ENCODE peak calls at places on chromosomes 12 and 14, in six cellular contexts. T, Z, O, J, P and K are unnamed samples.

GRCh38 chr12:53788892-53789291 is 37.1 kb upstream of the CISTR start:
- DNase-seq in T (no peak), Z (no peak), O (no peak), J (no peak), P (no peak), K (no peak)

GRCh38 chr12:104750061-104750460 is 208.0 kb downstream of the SLC41A2 start:
- DNase-seq in T (no peak), Z (peak), O (no peak), J (peak), P (no peak), K (peak)

GRCh38 chr14:21923820-21924219 is 250.2 kb upstream of the OR4E1 start:
- DNase-seq in T (peak), Z (no peak), O (no peak), J (no peak), P (no peak), K (no peak)

GRCh38 chr12:15334225-15334624 is 11.9 kb downstream of the PTPRO start:
- DNase-seq in T (no peak), Z (no peak), O (no peak), J (no peak), P (no peak), K (no peak)

GRCh38 chr14:81268016-81268416 is 47.3 kb upstream of the GTF2A1 start:
- DNase-seq in T (no peak), Z (no peak), O (no peak), J (no peak), P (no peak), K (no peak)

GRCh38 chr14:36647827-36648753 is 13.6 kb upstream of the PAX9 start:
- DNase-seq in T (no peak), Z (peak), O (peak), J (peak), P (no peak), K (no peak)

GRCh38 chr12:68497112-68497511 is 113.6 kb upstream of the RAP1B start:
- DNase-seq in T (no peak), Z (no peak), O (no peak), J (no peak), P (no peak), K (no peak)

GRCh38 chr12:111135293-111135832 is 215.0 kb upstream of the MYL2 start:
- DNase-seq in T (no peak), Z (no peak), O (no peak), J (no peak), P (no peak), K (no peak)

GRCh38 chr12:131035268-131035681 is 81.6 kb downstream of the ADGRD1 start:
- DNase-seq in T (no peak), Z (no peak), O (no peak), J (no peak), P (no peak), K (no peak)

GRCh38 chr14:64973826-64974225 is 1.7 kb upstream of the RAB15 start:
- DNase-seq in T (no peak), Z (no peak), O (no peak), J (no peak), P (no peak), K (no peak)

GRCh38 chr12:25796523-25797000 is 161.9 kb upstream of the RASSF8 start:
- DNase-seq in T (no peak), Z (no peak), O (no peak), J (no peak), P (no peak), K (no peak)

GRCh38 chr14:58637040-58637390 is 747 bp upstream of the DACT1 start:
- DNase-seq in T (no peak), Z (no peak), O (no peak), J (no peak), P (peak), K (peak)

GRCh38 chr12:50059440-50060119 is 2.2 kb downstream of the ASIC1 start:
- DNase-seq in T (peak), Z (no peak), O (no peak), J (no peak), P (no peak), K (no peak)

GRCh38 chr12:15364221-15365170 is 42.2 kb downstream of the PTPRO start:
- DNase-seq in T (no peak), Z (peak), O (no peak), J (no peak), P (no peak), K (no peak)

GRCh38 chr14:99884834-99885648 is 91.8 kb downstream of the EML1 start:
- DNase-seq in T (no peak), Z (peak), O (peak), J (peak), P (no peak), K (no peak)

GRCh38 chr14:73743431-73743931 is 29.3 kb upstream of the PNMA1 start:
- DNase-seq in T (no peak), Z (no peak), O (no peak), J (no peak), P (peak), K (no peak)